ENCODE peak calls at places on chromosomes 4 and X, in five cellular contexts. V is cardiac muscle cell, Q is HCT116, Y is mammary epithelial cell, W is right lobe of liver. J is an unnamed sample.

GRCh38 chr4:41196633-41197332 is 17.6 kb downstream of the APBB2 start:
- DNase-seq in V (no peak), Q (no peak), Y (no peak), W (no peak), J (no peak)

GRCh38 chrX:118974908-118975671 is 672 bp downstream of the LONRF3 start:
- DNase-seq in V (peak), Q (no peak), Y (no peak), W (peak), J (no peak)

GRCh38 chrX:103376118-103376978 is at the start of gene BEX3:
- DNase-seq in V (peak), Q (no peak), Y (no peak), W (peak), J (no peak)

GRCh38 chrX:133415276-133416105 is at the start of gene GPC4:
- DNase-seq in V (peak), Q (peak), Y (peak), W (peak), J (peak)

GRCh38 chr4:135316266-135316779 is 1114.7 kb upstream of the PABPC4L start:
- DNase-seq in V (no peak), Q (no peak), Y (no peak), W (no peak), J (no peak)

GRCh38 chr4:19675172-19675811 is 576.4 kb upstream of the SLIT2 start:
- DNase-seq in V (no peak), Q (no peak), Y (no peak), W (no peak), J (peak)

GRCh38 chr4:141039156-141039555 is 94.1 kb downstream of the RNF150 start:
- DNase-seq in V (no peak), Q (no peak), Y (no peak), W (no peak), J (no peak)

GRCh38 chr4:8675383-8675782 is 82.8 kb downstream of the CPZ start:
- DNase-seq in V (peak), Q (no peak), Y (no peak), W (no peak), J (peak)

GRCh38 chr4:184806711-184807110 is 19.1 kb downstream of the ACSL1 start:
- DNase-seq in V (no peak), Q (no peak), Y (no peak), W (no peak), J (no peak)

GRCh38 chr4:184806246-184806550 is 19.6 kb downstream of the ACSL1 start:
- DNase-seq in V (no peak), Q (no peak), Y (no peak), W (no peak), J (no peak)

GRCh38 chr4:184804621-184805020 is 21.1 kb downstream of the ACSL1 start:
- DNase-seq in V (no peak), Q (no peak), Y (no peak), W (no peak), J (no peak)

GRCh38 chr4:184807261-184807660 is 18.5 kb downstream of the ACSL1 start:
- DNase-seq in V (no peak), Q (no peak), Y (no peak), W (peak), J (no peak)

DNA sequence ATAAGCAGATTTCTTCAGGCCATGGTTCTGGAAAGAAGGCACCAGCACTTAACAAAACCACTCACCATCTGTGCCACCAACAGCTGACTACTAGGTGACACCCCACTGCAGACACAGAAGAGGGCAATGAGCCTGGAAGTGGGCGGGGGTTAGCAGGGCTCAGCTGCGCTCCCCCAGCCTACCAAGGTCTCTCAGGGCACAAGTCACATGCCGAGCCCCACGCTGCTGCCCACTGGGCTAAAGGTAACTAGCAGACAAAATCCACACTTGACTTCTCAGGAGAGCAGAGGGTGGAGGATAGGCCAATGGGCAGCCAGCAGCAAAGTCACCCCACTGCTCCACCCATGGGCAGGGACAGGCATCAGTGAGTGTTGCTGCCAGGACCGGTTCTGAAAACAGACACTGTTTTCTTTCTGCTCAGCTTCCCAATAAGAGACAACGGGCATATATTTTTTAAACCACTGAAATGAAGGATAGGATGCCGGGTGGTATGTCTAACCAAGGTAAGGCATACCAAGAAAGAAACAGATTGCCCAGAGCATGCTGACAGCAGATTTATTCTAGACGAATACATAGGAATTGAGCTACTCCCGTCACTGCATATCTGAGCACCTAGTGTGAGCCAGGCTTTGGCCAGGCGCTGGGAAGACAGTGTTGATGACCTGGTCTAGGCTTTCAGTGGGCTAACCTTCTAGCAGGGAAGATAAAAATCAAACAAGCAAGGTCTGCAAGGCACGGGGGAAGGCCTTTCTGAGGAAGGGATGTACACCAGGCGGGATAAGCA is 20.1 kb downstream of the ACSL1 start:
- DNase-seq in V (no peak), Q (no peak), Y (no peak), W (peak), J (no peak)
- H3K27ac ChIP-seq in V (peak), Q (no peak), Y (no peak), W (peak), J (no peak)

GRCh38 chrX:32150141-32150540 is 1061.2 kb downstream of the DMD start:
- DNase-seq in V (no peak), Q (no peak), Y (no peak), W (no peak), J (no peak)

GRCh38 chrX:32153586-32153985 is 1057.8 kb downstream of the DMD start:
- DNase-seq in V (no peak), Q (no peak), Y (no peak), W (no peak), J (no peak)

GRCh38 chrX:32155044-32155638 is 1056.2 kb downstream of the DMD start:
- DNase-seq in V (peak), Q (no peak), Y (no peak), W (no peak), J (no peak)
- H3K27ac ChIP-seq in V (no peak), Q (no peak), Y (no peak), W (no peak), J (no peak)

GRCh38 chr4:81605278-81605677 is 133.6 kb upstream of the RASGEF1B start:
- DNase-seq in V (no peak), Q (no peak), Y (no peak), W (no peak), J (no peak)
- H3K27ac ChIP-seq in V (no peak), Q (no peak), Y (no peak), W (no peak), J (no peak)

GRCh38 chr4:80231180-80231579 is 33.9 kb downstream of the PRDM8 start:
- DNase-seq in V (no peak), Q (no peak), Y (no peak), W (no peak), J (no peak)

GRCh38 chr4:80235451-80235850 is 31.0 kb upstream of the FGF5 start:
- DNase-seq in V (no peak), Q (no peak), Y (no peak), W (no peak), J (no peak)

GRCh38 chr4:80233390-80233789 is 33.1 kb upstream of the FGF5 start:
- DNase-seq in V (no peak), Q (no peak), Y (no peak), W (no peak), J (no peak)

GRCh38 chr4:80229590-80229989 is 32.3 kb downstream of the PRDM8 start:
- DNase-seq in V (no peak), Q (no peak), Y (no peak), W (no peak), J (no peak)

DNA sequence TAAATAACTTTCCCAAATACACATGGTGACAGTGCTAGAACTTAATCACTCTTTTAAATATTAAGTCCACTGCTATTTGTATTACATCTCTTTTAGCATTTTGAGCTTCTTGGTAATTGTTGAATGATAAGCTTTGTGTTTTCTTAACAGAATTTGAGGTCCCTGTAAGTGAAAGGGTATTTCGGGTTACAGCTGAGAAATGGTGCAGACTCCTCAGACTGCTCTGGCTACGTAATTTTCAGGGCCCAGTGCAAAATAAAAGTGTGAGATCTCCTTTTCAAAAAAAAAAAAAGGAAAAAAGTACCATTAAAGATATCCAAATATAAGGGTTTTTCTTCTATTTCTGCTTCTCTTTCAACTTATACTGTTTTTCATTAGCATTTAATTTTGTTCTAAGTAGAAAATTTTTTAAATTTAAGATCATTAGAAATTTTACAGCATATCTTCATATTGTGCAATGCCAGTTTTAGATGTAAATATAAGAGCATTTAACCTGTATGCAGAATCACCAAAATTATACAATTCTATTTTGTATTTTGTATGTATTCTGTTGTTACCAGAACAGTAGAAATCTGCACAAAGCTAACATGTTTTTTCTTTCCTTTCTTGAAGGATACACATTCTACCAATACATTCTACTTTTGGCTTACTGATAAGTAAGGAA is 33.6 kb upstream of the FGF5 start:
- DNase-seq in V (no peak), Q (no peak), Y (no peak), W (no peak), J (no peak)
- H3K27ac ChIP-seq in V (no peak), Q (no peak), Y (no peak), W (no peak), J (no peak)

J was measured in brain microvascular endothelial cell.